ENCODE peak calls at places on chromosome 5, in eight cellular contexts. C is activated CD4-positive, alpha-beta T cell treated with anti-CD3 and anti-CD28 coated beads, Interleukin-2, amount 50 U/mL, for 1 hour; Y is SIG-M5; T is ovary; X is HFF-Myc; E is stimulated activated CD4-positive, alpha-beta T cell treated with anti-CD3 and anti-CD28 coated beads, TNF-alpha, amount 100 ng/mL, for 4 hours; G is nephron progenitor cell; S is kidney tubule cell. F is an unnamed sample.

GRCh38 chr5:40204157-40204556 is 475.6 kb upstream of the PTGER4 start:
- DNase-seq in E (no peak), S (no peak), C (no peak), G (no peak), Y (no peak), X (no peak), T (no peak), F (no peak)

GRCh38 chr5:14178671-14179211 is 35.6 kb downstream of the TRIO start:
- DNase-seq in G (peak; percentile 42), C (no peak), X (no peak), S (peak; percentile 93), E (no peak), Y (no peak), T (no peak), F (no peak)

GRCh38 chr5:95734916-95735315 is 3.8 kb downstream of the RHOBTB3 start:
- DNase-seq in X (no peak), E (no peak), S (no peak), Y (no peak), T (peak; percentile 61), G (no peak), C (no peak), F (peak; percentile 48)

GRCh38 chr5:65483474-65484346 is 2.0 kb upstream of the ADAMTS6 start:
- DNase-seq in S (peak; percentile 74), C (no peak), Y (no peak), E (no peak), X (no peak), G (no peak), T (no peak), F (peak; percentile 45)

GRCh38 chr5:88251048-88251711 is 17.5 kb downstream of the TMEM161B start:
- DNase-seq in E (no peak), X (no peak), Y (no peak), G (no peak), S (no peak), C (no peak), T (no peak), F (no peak)

GRCh38 chr5:78577051-78577807 is 71.3 kb downstream of the LHFPL2 start:
- DNase-seq in X (no peak), T (no peak), E (no peak), C (no peak), G (no peak), S (no peak), Y (no peak), F (no peak)

GRCh38 chr5:172793577-172794488 is 22.8 kb upstream of the DUSP1 start:
- DNase-seq in T (no peak), G (no peak), S (peak; percentile 63), E (no peak), C (no peak), Y (peak; percentile 34), X (no peak), F (no peak)

GRCh38 chr5:104189909-104190308 is 627.3 kb upstream of the NUDT12 start:
- DNase-seq in X (no peak), S (no peak), E (no peak), T (no peak), G (no peak), Y (no peak), C (no peak), F (no peak)

GRCh38 chr5:175484824-175485223 is 6.5 kb downstream of the SFXN1 start:
- DNase-seq in Y (no peak), X (no peak), T (no peak), E (no peak), G (no peak), C (no peak), S (peak; percentile 25), F (no peak)